ENCODE peak calls at places on chromosomes 4 and X, in four cellular contexts. X is A549, J is HepG2, G is K562. D is an unnamed sample.
A peak's percentile ranks its signal among the peaks of the same experiment; 100 is the strongest.

GRCh38 chr4:2843909-2844584 is 403 bp downstream of the ADD1 start:
- DNase-seq in J (no peak), X (peak; percentile 15), G (peak; percentile 74), D (peak; percentile 56)

GRCh38 chr4:141290771-141291170 is 70.1 kb downstream of the ZNF330 start:
- DNase-seq in G (no peak), X (no peak), J (no peak), D (no peak)

GRCh38 chrX:45360571-45360970 is 159.9 kb upstream of the DIPK2B start:
- DNase-seq in X (no peak), J (no peak), G (no peak), D (no peak)

GRCh38 chr4:85221606-85222005 is 253.3 kb upstream of the ARHGAP24 start:
- DNase-seq in J (no peak), X (no peak), G (no peak), D (no peak)

GRCh38 chrX:153941331-153942252 is 2.9 kb downstream of the RENBP start:
- DNase-seq in X (no peak), J (peak; percentile 27), G (peak; percentile 62), D (no peak)

GRCh38 chr4:140091305-140091704 is 62.7 kb downstream of the MAML3 start:
- DNase-seq in J (no peak), G (no peak), X (no peak), D (no peak)

GRCh38 chr4:119834901-119835300 is 206.3 kb upstream of the PDE5A start:
- DNase-seq in X (no peak), J (no peak), G (no peak), D (no peak)

GRCh38 chr4:41332666-41333065 is 75.9 kb downstream of the UCHL1 start:
- DNase-seq in G (no peak), J (no peak), X (no peak), D (no peak)

GRCh38 chr4:95092762-95093161 is 335.0 kb downstream of the BMPR1B start:
- DNase-seq in J (no peak), X (peak; percentile 46), G (peak; percentile 2), D (no peak)

GRCh38 chrX:109992203-109992602 is 10.7 kb upstream of the TMEM164 start:
- DNase-seq in G (no peak), X (no peak), J (no peak), D (no peak)

GRCh38 chr4:185793716-185794115 is 18.3 kb downstream of the SORBS2 start:
- DNase-seq in G (peak; percentile 3), X (no peak), J (no peak), D (no peak)

GRCh38 chrX:113408843-113409242 is 568.2 kb upstream of the AMOT start:
- DNase-seq in J (no peak), G (no peak), X (no peak), D (no peak)

GRCh38 chr4:136742330-136742729 is 790.0 kb downstream of the PCDH18 start:
- DNase-seq in J (no peak), G (no peak), X (peak; percentile 6), D (no peak)

GRCh38 chr4:110275871-110276270 is 77.5 kb upstream of the ELOVL6 start:
- DNase-seq in J (no peak), X (no peak), G (no peak), D (no peak)

GRCh38 chrX:71458866-71459265 is 74.0 kb upstream of the OGT start:
- DNase-seq in G (no peak), X (no peak), J (no peak), D (no peak)

GRCh38 chr4:124253080-124253479 is 459.5 kb downstream of the ANKRD50 start:
- DNase-seq in J (no peak), G (no peak), X (no peak), D (no peak)

GRCh38 chr4:141899103-141899502 is 262.7 kb downstream of the IL15 start:
- DNase-seq in J (no peak), X (no peak), G (no peak), D (no peak)

GRCh38 chrX:97539970-97540519 is 656.3 kb downstream of the RPA4 start:
- DNase-seq in X (no peak), J (peak; percentile 78), G (no peak), D (no peak)

GRCh38 chr4:7649411-7649740 is 214.6 kb upstream of the PSAPL1 start:
- DNase-seq in X (no peak), J (no peak), G (no peak), D (no peak)

GRCh38 chr4:40121515-40121914 is 64.9 kb downstream of the N4BP2 start:
- DNase-seq in J (no peak), G (peak; percentile 76), X (peak; percentile 43), D (no peak)

GRCh38 chr4:139489638-139490037 is 35.7 kb downstream of the RAB33B start:
- DNase-seq in J (no peak), G (no peak), X (no peak), D (no peak)

GRCh38 chrX:63503541-63503940 is 152.4 kb upstream of the SPIN4 start:
- DNase-seq in G (no peak), X (peak; percentile 3), J (no peak), D (no peak)

GRCh38 chr4:7903686-7904085 is 36.0 kb downstream of the AFAP1 start:
- DNase-seq in J (no peak), G (no peak), X (no peak), D (no peak)

GRCh38 chr4:168853770-168854169 is 156.3 kb downstream of the CBR4 start:
- DNase-seq in X (no peak), G (no peak), J (no peak), D (no peak)

GRCh38 chrX:19593684-19594083 is 78.4 kb upstream of the MAP3K15 start:
- DNase-seq in G (peak; percentile 20), X (peak; percentile 36), J (peak; percentile 9), D (no peak)

GRCh38 chrX:10085223-10085622 is 71.6 kb upstream of the CLCN4 start:
- DNase-seq in J (no peak), X (no peak), G (no peak), D (no peak)

GRCh38 chr4:182192511-182193181 is 50.6 kb upstream of the TENM3 start:
- DNase-seq in G (no peak), X (no peak), J (no peak), D (no peak)

GRCh38 chrX:135437867-135438733 is 16.4 kb downstream of the SMIM10L2A start:
- DNase-seq in X (peak; percentile 15), J (peak; percentile 2), G (peak; percentile 40), D (peak; percentile 66)

GRCh38 chr4:139858436-139859225 is 193.0 kb downstream of the MGST2 start:
- DNase-seq in X (no peak), G (no peak), J (no peak), D (no peak)

GRCh38 chr4:60579335-60579734 is 620.8 kb upstream of the ADGRL3 start:
- DNase-seq in X (no peak), G (no peak), J (no peak), D (no peak)

GRCh38 chr4:154618708-154619315 is 6.4 kb upstream of the FGG start:
- DNase-seq in J (peak; percentile 80), X (peak; percentile 76), G (peak; percentile 76), D (peak; percentile 74)

GRCh38 chr4:57231781-57232180 is 121.6 kb upstream of the IGFBP7 start:
- DNase-seq in J (no peak), G (no peak), X (no peak), D (no peak)

GRCh38 chr4:57234252-57234775 is 124.1 kb upstream of the IGFBP7 start:
- DNase-seq in G (no peak), X (no peak), J (no peak), D (no peak)

DNA sequence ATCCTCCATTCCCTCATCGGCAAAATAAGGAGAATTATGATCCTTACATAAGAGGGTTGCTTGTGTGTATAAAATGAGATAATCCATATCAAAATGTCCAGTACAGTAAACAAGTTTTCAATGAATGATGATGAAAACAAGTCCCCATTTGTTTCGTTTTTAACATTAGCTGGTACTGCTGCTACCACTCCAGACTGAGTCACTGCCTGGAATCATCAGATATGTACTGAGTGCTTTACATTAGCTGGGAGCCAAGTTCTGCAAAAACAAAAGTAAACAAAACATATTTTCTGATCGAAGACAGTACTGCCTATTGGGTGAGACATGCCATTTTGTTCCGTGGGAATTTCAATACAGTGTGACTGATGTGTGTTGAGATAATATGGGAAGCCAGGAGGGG is 123.2 kb upstream of the IGFBP7 start:
- DNase-seq in J (no peak), X (peak; percentile 3), G (no peak), D (no peak)
- TF ChIP-seq HMGXB4 in J (no peak), X (no peak), G (no peak), D (no peak)

DNA sequence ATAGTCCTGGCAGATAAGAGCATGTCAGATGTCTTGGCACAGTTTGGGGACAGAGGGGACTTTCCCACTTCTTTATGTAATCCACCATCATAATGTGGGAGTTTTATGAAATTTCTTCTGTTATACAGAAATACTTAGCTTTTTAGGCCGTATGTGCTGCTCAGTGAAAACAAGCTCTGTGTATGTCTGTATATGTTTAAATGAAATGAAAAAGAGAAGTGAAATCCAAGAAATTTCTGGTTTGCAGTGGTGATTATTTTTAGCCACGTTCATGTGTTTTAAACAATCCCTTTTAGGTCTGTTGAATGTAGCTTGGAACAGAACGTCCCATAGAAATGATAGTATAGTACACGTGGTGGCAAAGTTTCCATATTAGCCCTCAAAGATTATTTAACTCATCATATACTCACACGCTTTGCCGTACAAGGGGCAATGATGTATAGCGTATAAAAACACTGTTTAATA is 41.0 kb downstream of the GAB1 start:
- DNase-seq in J (no peak), G (no peak), X (no peak), D (no peak)
- TF ChIP-seq HMGXB4 in J (no peak), G (no peak), X (no peak), D (no peak)

GRCh38 chr4:89411539-89411938 is 103.9 kb upstream of the GPRIN3 start:
- DNase-seq in G (no peak), X (no peak), J (no peak), D (no peak)
- TF ChIP-seq HMGXB4 in G (no peak), X (no peak), J (no peak), D (no peak)

DNA sequence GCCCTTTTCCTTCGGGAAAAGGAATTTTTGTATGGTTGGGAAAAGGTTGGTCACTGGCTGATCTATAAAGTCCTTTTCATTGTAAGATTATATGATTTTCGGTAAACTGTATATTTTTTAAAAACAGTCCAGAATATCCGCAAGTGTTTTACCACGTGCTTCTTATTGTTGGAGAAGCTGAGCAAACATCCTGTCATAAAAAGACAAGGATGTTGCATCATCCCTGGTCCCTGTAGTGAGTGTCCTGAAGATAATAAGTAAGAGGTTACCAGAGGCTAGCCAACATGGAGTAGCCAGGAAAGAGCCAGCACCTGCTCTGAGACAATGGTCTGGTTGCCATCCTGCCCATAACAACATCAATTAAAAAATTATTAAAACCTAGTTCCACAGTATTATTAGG is 5.1 kb downstream of the CXCL9 start:
- DNase-seq in G (peak; percentile 42), X (peak; percentile 19), J (no peak), D (no peak)
- TF ChIP-seq HMGXB4 in G (no peak), X (no peak), J (no peak), D (no peak)

GRCh38 chr4:77443941-77444340 is 161.7 kb upstream of the CXCL13 start:
- DNase-seq in X (no peak), J (no peak), G (no peak), D (no peak)
- TF ChIP-seq HMGXB4 in X (no peak), J (no peak), G (no peak), D (no peak)

GRCh38 chrX:1477801-1478458 is 25.2 kb upstream of the ASMTL start:
- DNase-seq in J (no peak), X (no peak), G (peak; percentile 36), D (no peak)
- TF ChIP-seq HMGXB4 in J (no peak), X (no peak), G (no peak), D (no peak)

DNA sequence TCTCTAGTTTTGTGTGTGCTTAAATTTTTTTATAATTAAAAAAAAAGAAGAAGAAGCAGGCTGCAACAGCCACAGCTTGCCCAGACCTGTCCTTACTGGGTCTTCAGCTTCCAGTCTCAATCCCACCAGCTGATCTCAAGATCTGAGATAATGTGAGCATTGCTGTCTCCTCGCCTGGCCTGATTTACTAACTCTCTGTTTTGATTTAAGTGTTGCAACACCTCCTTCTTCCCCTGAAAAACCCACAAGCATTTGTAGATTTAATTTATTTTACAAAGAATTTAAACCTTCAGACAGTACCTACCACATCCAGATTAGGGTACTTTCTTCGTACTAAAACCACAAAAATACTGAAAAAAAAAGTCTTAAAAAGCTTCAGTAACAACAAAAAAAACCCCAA is 38.0 kb downstream of the FAM241A start:
- DNase-seq in J (no peak), X (no peak), G (no peak), D (no peak)
- TF ChIP-seq HMGXB4 in J (no peak), X (no peak), G (no peak), D (no peak)

D was measured in WTC11.